ENCODE peak calls at places on chromosomes 16 and 17, in nine cellular contexts. F is stomach, L is body of pancreas, B is Peyer's patch, A is IMR-90, U is tibial nerve, G is uterus, I is heart left ventricle, Y is suprapubic skin. O is an unnamed sample.
A peak's percentile ranks its signal among the peaks of the same experiment; 100 is the strongest.

GRCh38 chr16:56341656-56342397 is 83.5 kb downstream of the AMFR start:
- DNase-seq in F (no peak), L (no peak), B (no peak), A (no peak), U (no peak), G (no peak), I (no peak), Y (no peak), O (no peak)

GRCh38 chr16:14302031-14302398 is 230.9 kb downstream of the MRTFB start:
- DNase-seq in F (peak; percentile 62), L (peak; percentile 74), B (peak; percentile 55), A (peak; percentile 60), U (no peak), G (peak; percentile 55), I (peak; percentile 80), Y (no peak), O (peak; percentile 66)

GRCh38 chr16:73268311-73268997 is 220.5 kb upstream of the ZFHX3 start:
- DNase-seq in F (no peak), L (no peak), B (no peak), A (peak; percentile 16), U (no peak), G (peak; percentile 20), I (no peak), Y (no peak), O (no peak)

GRCh38 chr16:67034478-67034877 is 5.5 kb downstream of the CBFB start:
- DNase-seq in F (no peak), L (no peak), B (no peak), A (peak; percentile 66), U (no peak), G (no peak), I (no peak), Y (no peak), O (peak; percentile 8)

GRCh38 chr17:67504182-67504581 is 127.1 kb downstream of the PITPNC1 start:
- DNase-seq in F (no peak), L (no peak), B (no peak), A (no peak), U (no peak), G (no peak), I (no peak), Y (no peak), O (no peak)

GRCh38 chr16:72739577-72739976 is 308.4 kb downstream of the ZFHX3 start:
- DNase-seq in F (no peak), L (no peak), B (no peak), A (peak; percentile 56), U (no peak), G (no peak), I (no peak), Y (no peak), O (no peak)

GRCh38 chr17:33234930-33235685 is 58.0 kb downstream of the ASIC2 start:
- DNase-seq in F (peak; percentile 38), L (peak; percentile 33), B (peak; percentile 52), A (peak; percentile 97), U (peak; percentile 15), G (peak; percentile 77), I (peak; percentile 73), Y (peak; percentile 81), O (peak; percentile 93)

GRCh38 chr16:11128211-11129123 is 127.5 kb downstream of the SOCS1 start:
- DNase-seq in F (peak; percentile 70), L (no peak), B (no peak), A (peak; percentile 79), U (no peak), G (peak; percentile 56), I (peak; percentile 78), Y (no peak), O (peak; percentile 50)

GRCh38 chr16:79833559-79833958 is 233.0 kb upstream of the MAF start:
- DNase-seq in F (no peak), L (no peak), B (no peak), A (no peak), U (no peak), G (no peak), I (no peak), Y (no peak), O (no peak)

GRCh38 chr17:4672726-4673125 is 31.2 kb downstream of the PELP1 start:
- DNase-seq in F (no peak), L (no peak), B (no peak), A (no peak), U (no peak), G (no peak), I (no peak), Y (peak; percentile 53), O (no peak)

GRCh38 chr16:9123871-9124270 is 32.4 kb downstream of the HAPSTR1 start:
- DNase-seq in F (peak; percentile 85), L (peak; percentile 63), B (peak; percentile 91), A (no peak), U (no peak), G (no peak), I (peak; percentile 78), Y (peak; percentile 80), O (peak; percentile 61)

GRCh38 chr17:81030726-81031570 is 4.0 kb upstream of the BAIAP2 start:
- DNase-seq in F (no peak), L (no peak), B (no peak), A (no peak), U (no peak), G (no peak), I (peak; percentile 65), Y (no peak), O (no peak)

GRCh38 chr17:37729905-37730304 is 15.0 kb downstream of the HNF1B start:
- DNase-seq in F (no peak), L (no peak), B (no peak), A (no peak), U (no peak), G (no peak), I (no peak), Y (no peak), O (no peak)

GRCh38 chr16:2043980-2044451 is 3.6 kb downstream of the NTHL1 start:
- DNase-seq in F (peak; percentile 71), L (no peak), B (no peak), A (no peak), U (no peak), G (no peak), I (peak; percentile 82), Y (no peak), O (no peak)

GRCh38 chr17:61409301-61410099 is 9.9 kb downstream of the TBX2 start:
- DNase-seq in F (peak; percentile 69), L (peak; percentile 51), B (peak; percentile 68), A (peak; percentile 78), U (no peak), G (peak; percentile 78), I (no peak), Y (peak; percentile 81), O (peak; percentile 55)

DNA sequence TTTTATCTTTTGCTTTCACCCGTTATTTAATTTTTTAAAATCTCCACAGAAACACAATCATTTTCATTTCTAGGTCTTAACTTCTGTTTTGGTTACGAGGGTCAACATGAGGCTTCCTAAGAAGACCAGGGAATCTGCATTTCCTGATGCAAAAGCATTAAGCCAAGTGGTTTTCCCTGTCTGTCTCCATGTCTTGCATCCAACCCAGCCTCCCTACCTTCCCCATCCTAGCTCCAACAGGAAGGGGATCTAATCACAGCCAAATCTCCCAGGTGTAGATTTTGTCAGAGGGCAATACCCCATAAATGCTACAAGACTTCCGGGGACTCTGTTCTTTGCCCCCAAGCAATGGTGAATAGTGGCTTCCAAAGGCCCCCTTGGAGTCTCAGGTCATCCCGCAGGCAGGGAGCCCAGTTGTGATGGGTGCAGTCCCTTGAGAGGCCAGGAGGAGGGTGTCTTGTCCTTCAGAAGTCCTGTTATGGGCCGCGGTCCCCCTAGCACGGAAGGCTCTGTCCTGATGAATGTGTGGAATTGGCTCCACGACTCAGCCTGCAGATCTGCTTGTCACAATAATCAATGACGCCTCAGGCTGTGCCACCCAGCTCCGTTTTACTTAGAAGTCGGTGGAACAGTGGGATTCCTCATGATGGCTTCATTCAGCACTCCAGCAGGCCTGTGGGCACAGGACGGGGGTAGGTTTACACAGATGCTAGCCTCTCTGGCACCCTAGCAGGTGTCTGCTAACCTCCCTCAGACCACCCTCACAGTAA is 141.1 kb downstream of the RGS9 start:
- DNase-seq in F (peak; percentile 63), L (peak; percentile 32), B (peak; percentile 70), A (peak; percentile 62), U (no peak), G (peak; percentile 24), I (no peak), Y (no peak), O (peak; percentile 50)
- H3K27ac ChIP-seq in F (no peak overlapping the region), L (no peak overlapping the region), B (no peak overlapping the region), A (no peak overlapping the region), U (no peak overlapping the region), G (no peak overlapping the region), I (no peak overlapping the region), Y (no peak overlapping the region), O (no peak overlapping the region)

DNA sequence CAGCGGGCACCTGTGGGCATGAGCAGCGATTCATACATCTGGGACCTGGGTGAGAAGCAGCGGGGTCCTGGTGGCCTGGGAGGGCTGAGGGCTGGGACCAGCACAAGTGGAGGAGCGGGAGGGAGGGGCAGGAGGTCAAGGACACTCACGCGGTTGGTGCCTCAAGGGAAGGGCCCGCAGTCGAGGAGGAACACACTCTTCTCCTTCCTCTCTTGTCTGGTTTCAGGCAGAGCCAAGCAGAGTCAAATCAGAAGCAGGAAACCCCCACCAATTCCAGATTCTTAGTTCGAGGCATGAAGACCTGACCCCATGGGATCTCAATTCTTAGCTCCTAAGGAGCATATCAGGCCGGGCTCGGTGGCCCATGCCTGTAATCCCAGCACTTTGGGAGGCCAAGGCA is 15.7 kb downstream of the DNAI2 start:
- DNase-seq in F (no peak), L (no peak), B (no peak), A (no peak), U (no peak), G (no peak), I (no peak), Y (no peak), O (no peak)
- H3K4me3 ChIP-seq in F (no peak overlapping the region), L (no peak overlapping the region), B (no peak overlapping the region), A (no peak overlapping the region), U (no peak overlapping the region), G (no peak overlapping the region), I (no peak overlapping the region), Y (no peak overlapping the region), O (no peak overlapping the region)

GRCh38 chr17:42016952-42017865 is at the start of gene DNAJC7:
- DNase-seq in F (peak; percentile 93), L (peak; percentile 88), B (peak; percentile 96), A (peak; percentile 89), U (peak; percentile 84), G (peak; percentile 90), I (peak; percentile 96), Y (peak; percentile 96), O (peak; percentile 95)
- TF ChIP-seq POLR2A in F (no peak), L (peak; percentile 75), B (peak; percentile 73), A (peak; percentile 88), U (peak; percentile 54), G (peak; percentile 20), I (no peak), Y (no peak), O (peak; percentile 40)

GRCh38 chr17:76182016-76182764 is 41.1 kb upstream of the FOXJ1 start:
- DNase-seq in F (peak; percentile 91), L (peak; percentile 91), B (peak; percentile 97), A (peak; percentile 89), U (peak; percentile 92), G (peak; percentile 85), I (peak; percentile 87), Y (peak; percentile 94), O (peak; percentile 93)

GRCh38 chr17:76189247-76189646 is 48.2 kb upstream of the FOXJ1 start:
- DNase-seq in F (no peak), L (no peak), B (no peak), A (no peak), U (no peak), G (no peak), I (no peak), Y (no peak), O (no peak)

GRCh38 chr17:76188213-76189060 is 47.4 kb upstream of the FOXJ1 start:
- DNase-seq in F (no peak), L (no peak), B (no peak), A (peak; percentile 13), U (no peak), G (no peak), I (no peak), Y (no peak), O (no peak)

GRCh38 chr17:76179496-76180467 is 38.7 kb upstream of the FOXJ1 start:
- DNase-seq in F (no peak), L (no peak), B (no peak), A (peak; percentile 50), U (no peak), G (no peak), I (no peak), Y (no peak), O (no peak)

GRCh38 chr17:76184266-76184665 is 43.2 kb upstream of the FOXJ1 start:
- DNase-seq in F (no peak), L (no peak), B (no peak), A (no peak), U (no peak), G (no peak), I (no peak), Y (no peak), O (no peak)
- H3K27ac ChIP-seq in F (no peak overlapping the region), L (no peak overlapping the region), B (no peak overlapping the region), A (no peak overlapping the region), U (no peak overlapping the region), G (no peak overlapping the region), I (no peak overlapping the region), Y (no peak overlapping the region), O (no peak overlapping the region)